ENCODE peak calls at places on chromosomes 4 and X, in five cellular contexts. P is T1000; L is NB4; C is activated T-helper 1 cell treated with anti-CD3 and anti-CD28 coated beads, Interleukin-2, amount 50 U/mL, for 16 hours; O is activated T-cell treated with anti-CD3 and anti-CD28 coated beads for 48 hours. Y is an unnamed sample.

GRCh38 chr4:22721189-22721588 is 28.5 kb downstream of the GBA3 start:
- DNase-seq in P (no peak), L (no peak), C (no peak), O (no peak), Y (no peak)

GRCh38 chr4:38365748-38366310 is 298.2 kb upstream of the KLF3 start:
- DNase-seq in P (no peak), L (no peak), C (no peak), O (no peak), Y (no peak)

GRCh38 chr4:129167640-129168260 is 71.8 kb downstream of the C4orf33 start:
- DNase-seq in P (no peak), L (no peak), C (no peak), O (no peak), Y (no peak)

GRCh38 chr4:85445058-85445639 is 29.8 kb upstream of the ARHGAP24 start:
- DNase-seq in P (no peak), L (no peak), C (no peak), O (no peak), Y (no peak)

GRCh38 chrX:140318306-140318705 is 186.6 kb downstream of the SOX3 start:
- DNase-seq in P (peak), L (peak), C (no peak), O (no peak), Y (peak)

GRCh38 chrX:8191022-8191421 is 20.0 kb upstream of the VCX2 start:
- DNase-seq in P (no peak), L (peak), C (no peak), O (no peak), Y (no peak)

GRCh38 chrX:150167482-150168324 is 195.4 kb upstream of the MAMLD1 start:
- DNase-seq in P (no peak), L (no peak), C (no peak), O (no peak), Y (no peak)

GRCh38 chrX:13180807-13181206 is 136.4 kb upstream of the FAM9C start:
- DNase-seq in P (no peak), L (peak), C (no peak), O (no peak), Y (peak)

GRCh38 chrX:29299689-29300088 is 712.4 kb downstream of the IL1RAPL1 start:
- DNase-seq in P (no peak), L (no peak), C (no peak), O (no peak), Y (no peak)

GRCh38 chr4:150010525-150011126 is 67.6 kb upstream of the DCLK2 start:
- DNase-seq in P (no peak), L (peak), C (no peak), O (no peak), Y (peak)

GRCh38 chr4:8835521-8836365 is 35.9 kb downstream of the HMX1 start:
- DNase-seq in P (no peak), L (no peak), C (no peak), O (no peak), Y (no peak)

GRCh38 chr4:176319237-176319703 is 496 bp upstream of the SPCS3 start:
- DNase-seq in P (no peak), L (no peak), C (no peak), O (no peak), Y (no peak)

GRCh38 chrX:111823068-111823467 is 52.9 kb upstream of the TRPC5OS start:
- DNase-seq in P (no peak), L (peak), C (no peak), O (no peak), Y (no peak)